ENCODE peak calls at places on chromosomes 1 and 21, in ten cellular contexts. D is heart left ventricle, L is MM.1S, R is astrocyte of the spinal cord, B is PC-3, S is tibial artery, N is fibroblast of mammary gland, Q is brain microvascular endothelial cell, E is psoas muscle, U is cardiac muscle cell. T is an unnamed sample.

GRCh38 chr1:167635233-167635648 is 5.2 kb downstream of the RCSD1 start:
- DNase-seq in B (no peak), Q (peak), E (peak), L (no peak), N (no peak), D (peak), R (no peak), S (no peak), U (peak), T (no peak)

GRCh38 chr1:214957330-214958137 is 125.0 kb upstream of the KCNK2 start:
- DNase-seq in L (no peak), Q (peak), U (peak), D (no peak), N (peak), R (peak), S (no peak), B (peak), E (no peak), T (peak)

GRCh38 chr1:192516776-192517297 is 58.7 kb upstream of the RGS1 start:
- DNase-seq in N (no peak), D (no peak), R (no peak), B (peak), U (no peak), Q (no peak), E (no peak), S (no peak), L (peak), T (no peak)

GRCh38 chr1:67755160-67755559 is 70.2 kb downstream of the GADD45A start:
- DNase-seq in B (no peak), N (no peak), R (no peak), D (no peak), U (no peak), L (no peak), Q (no peak), E (no peak), S (no peak), T (no peak)

GRCh38 chr1:205774277-205775014 is 836 bp downstream of the RAB29 start:
- DNase-seq in N (no peak), Q (no peak), E (peak), S (no peak), L (no peak), R (no peak), B (no peak), U (peak), D (no peak), T (no peak)

GRCh38 chr21:37073417-37074194 is 552 bp downstream of the TTC3 start:
- DNase-seq in E (no peak), S (no peak), Q (peak), D (peak), N (peak), R (peak), B (peak), L (peak), U (peak), T (no peak)

GRCh38 chr1:158013840-158014520 is 20.5 kb downstream of the KIRREL1 start:
- DNase-seq in R (peak), L (no peak), Q (no peak), D (no peak), U (peak), N (no peak), E (no peak), S (no peak), B (no peak), T (no peak)

GRCh38 chr1:40592107-40592773 is 60.8 kb downstream of the ZNF684 start:
- DNase-seq in D (no peak), Q (peak), S (no peak), B (peak), E (no peak), R (peak), L (peak), U (peak), N (peak), T (no peak)

GRCh38 chr1:115977481-115978258 is 1.4 kb downstream of the SLC22A15 start:
- DNase-seq in D (no peak), Q (no peak), B (peak), R (no peak), U (peak), E (no peak), N (peak), L (no peak), S (peak), T (peak)

GRCh38 chr1:27967106-27967883 is 7.5 kb downstream of the XKR8 start:
- DNase-seq in Q (no peak), B (no peak), N (no peak), L (no peak), D (no peak), U (no peak), S (no peak), R (no peak), E (no peak), T (no peak)

GRCh38 chr1:225435487-225435886 is 7.6 kb upstream of the LBR start:
- DNase-seq in E (no peak), B (no peak), Q (no peak), U (no peak), N (no peak), L (no peak), S (no peak), D (no peak), R (no peak), T (no peak)

GRCh38 chr1:225441314-225442119 is 13.7 kb upstream of the LBR start:
- DNase-seq in R (no peak), B (no peak), L (peak), S (no peak), N (peak), D (no peak), U (no peak), Q (no peak), E (no peak), T (no peak)

GRCh38 chr1:225435957-225436392 is 8.1 kb upstream of the LBR start:
- DNase-seq in R (no peak), S (no peak), L (no peak), N (no peak), B (no peak), Q (no peak), D (no peak), U (no peak), E (no peak), T (no peak)

GRCh38 chr1:225440380-225440957 is 12.6 kb upstream of the LBR start:
- DNase-seq in Q (no peak), U (no peak), D (no peak), R (no peak), L (no peak), S (no peak), E (no peak), B (no peak), N (no peak), T (no peak)

GRCh38 chr1:225437710-225438437 is 10.0 kb upstream of the LBR start:
- DNase-seq in L (no peak), N (peak), R (peak), D (no peak), B (peak), E (no peak), Q (no peak), S (no peak), U (peak), T (no peak)
- TF ChIP-seq CTCF in L (peak), N (peak), R (peak), D (peak), B (peak), E (peak), Q (peak), S (no peak), U (peak), T (peak)

GRCh38 chr1:177432897-177433296 is 262.1 kb downstream of the BRINP2 start:
- DNase-seq in R (peak), B (peak), D (no peak), Q (no peak), U (peak), L (no peak), N (peak), S (no peak), E (no peak), T (no peak)
- TF ChIP-seq CTCF in R (no peak), B (peak), D (no peak), Q (peak), U (no peak), L (peak), N (peak), S (no peak), E (no peak), T (no peak)

GRCh38 chr21:43832648-43833047 is 32.4 kb upstream of the AGPAT3 start:
- DNase-seq in S (no peak), R (no peak), B (no peak), L (no peak), U (no peak), E (no peak), N (no peak), Q (no peak), D (peak), T (no peak)
- TF ChIP-seq CTCF in S (no peak), R (no peak), B (no peak), L (no peak), U (no peak), E (no peak), N (no peak), Q (no peak), D (no peak), T (no peak)

GRCh38 chr1:217630711-217631591 is at the start of the genes GPATCH2 and SPATA17:
- DNase-seq in B (peak), S (peak), R (peak), L (peak), N (peak), Q (peak), U (peak), E (peak), D (peak), T (peak)
- TF ChIP-seq CTCF in B (peak), S (peak), R (no peak), L (peak), N (peak), Q (peak), U (peak), E (peak), D (no peak), T (peak)

T was measured in AG04449.